ENCODE peak calls at places on chromosomes 13 and 19, in four cellular contexts. Q is activated T-helper 1 cell treated with anti-CD3 and anti-CD28 coated beads, Interleukin-12 subunit alpha, Interleukin-12 subunit beta, Interleukin-2, Interleukin-4 antibody, amounts not matched to agents 30 ng/mL and 10 ng/mL and 1 ng/mL, durations not matched to agents 14 hours and 24 hours and 36 hours; D is mammary epithelial cell; W is NCI-H2107. I is an unnamed sample.

GRCh38 chr13:98393873-98394272 is 183.0 kb downstream of the STK24 start:
- DNase-seq in D (no peak), W (no peak), Q (no peak), I (no peak)

GRCh38 chr13:44523176-44524017 is 52.7 kb downstream of the TSC22D1 start:
- DNase-seq in Q (no peak), D (peak; percentile 91), W (no peak), I (peak; percentile 91)

GRCh38 chr13:85864963-85865530 is 65.8 kb upstream of the SLITRK6 start:
- DNase-seq in W (no peak), Q (no peak), D (peak; percentile 28), I (peak; percentile 49)

GRCh38 chr19:39307233-39307821 is 11.1 kb downstream of the IFNL1 start:
- DNase-seq in D (no peak), W (no peak), Q (no peak), I (peak; percentile 36)

GRCh38 chr13:20435616-20436368 is 89.9 kb downstream of the CRYL1 start:
- DNase-seq in Q (no peak), W (no peak), D (no peak), I (no peak)

GRCh38 chr19:46787331-46788100 is 878 bp downstream of the SLC1A5 start:
- DNase-seq in D (peak; percentile 59), W (no peak), Q (peak; percentile 26), I (peak; percentile 52)

GRCh38 chr19:45501730-45502014 is 3.4 kb downstream of the PPM1N start:
- DNase-seq in W (no peak), Q (no peak), D (no peak), I (no peak)

GRCh38 chr13:73939603-73940002 is 194.6 kb downstream of the KLF12 start:
- DNase-seq in Q (no peak), W (no peak), D (no peak), I (no peak)

GRCh38 chr13:42333613-42334328 is 61.8 kb downstream of the AKAP11 start:
- DNase-seq in D (peak; percentile 17), W (no peak), Q (no peak), I (peak; percentile 51)

GRCh38 chr19:10894911-10895213 is 23.5 kb downstream of the CARM1 start:
- DNase-seq in D (no peak), W (no peak), Q (no peak), I (no peak)

GRCh38 chr13:20359335-20359734 is 127.2 kb upstream of the GJB6 start:
- DNase-seq in W (no peak), Q (no peak), D (peak; percentile 99), I (peak; percentile 100)

GRCh38 chr13:50214514-50214913 is 199.3 kb downstream of the KCNRG start:
- DNase-seq in Q (no peak), D (no peak), W (no peak), I (no peak)

I was measured in epithelial cell of esophagus.